ENCODE peak calls at places on chromosomes 12 and 14, in five cellular contexts. R is AG04450; M is dorsolateral prefrontal cortex; P is CD8-positive, alpha-beta memory T cell; Z is Peyer's patch. N is an unnamed sample.

GRCh38 chr14:77053046-77053841 is 24.7 kb upstream of the IRF2BPL start:
- DNase-seq in R (no peak), M (peak), P (peak), Z (peak), N (peak)

GRCh38 chr12:106387847-106388246 is 30.3 kb downstream of the POLR3B start:
- DNase-seq in R (no peak), M (no peak), P (no peak), Z (no peak), N (no peak)

GRCh38 chr12:93107514-93107942 is 178.4 kb upstream of the EEA1 start:
- DNase-seq in R (no peak), M (no peak), P (no peak), Z (no peak), N (no peak)

GRCh38 chr12:2298556-2299195 is 245.9 kb downstream of the CACNA1C start:
- DNase-seq in R (no peak), M (no peak), P (no peak), Z (no peak), N (no peak)

GRCh38 chr12:52007982-52008510 is 1.3 kb downstream of the TAMALIN start:
- DNase-seq in R (no peak), M (no peak), P (no peak), Z (no peak), N (no peak)

GRCh38 chr14:51828017-51828797 is 32.2 kb upstream of the GNG2 start:
- DNase-seq in R (no peak), M (peak), P (peak), Z (no peak), N (peak)

GRCh38 chr14:40197344-40197743 is 765.1 kb upstream of the FBXO33 start:
- DNase-seq in R (no peak), M (no peak), P (no peak), Z (no peak), N (no peak)

GRCh38 chr12:111174283-111175108 is 194.4 kb downstream of the PHETA1 start:
- DNase-seq in R (no peak), M (no peak), P (peak), Z (no peak), N (no peak)

GRCh38 chr14:85415015-85415712 is 114.8 kb upstream of the FLRT2 start:
- DNase-seq in R (peak), M (no peak), P (no peak), Z (no peak), N (no peak)

GRCh38 chr14:32648434-32648833 is 290.2 kb upstream of the NPAS3 start:
- DNase-seq in R (peak), M (no peak), P (no peak), Z (no peak), N (no peak)

GRCh38 chr14:21711360-21711961 is 37.8 kb upstream of the OR4E1 start:
- DNase-seq in R (no peak), M (no peak), P (peak), Z (no peak), N (no peak)

GRCh38 chr14:57418999-57419398 is 28.6 kb downstream of the NAA30 start:
- DNase-seq in R (no peak), M (no peak), P (no peak), Z (no peak), N (no peak)

GRCh38 chr12:121095544-121096198 is 37.0 kb upstream of the P2RX7 start:
- DNase-seq in R (peak), M (peak), P (peak), Z (peak), N (peak)

GRCh38 chr12:52874573-52875435 is 26.0 kb upstream of the KRT78 start:
- DNase-seq in R (no peak), M (no peak), P (no peak), Z (no peak), N (no peak)

GRCh38 chr12:29533815-29534489 is 36.5 kb upstream of the OVCH1 start:
- DNase-seq in R (no peak), M (no peak), P (no peak), Z (no peak), N (no peak)

GRCh38 chr12:9870311-9870866 is 1.2 kb upstream of the CLEC2B start:
- DNase-seq in R (no peak), M (no peak), P (peak), Z (no peak), N (no peak)

GRCh38 chr12:113860059-113860820 is 105.9 kb downstream of the RBM19 start:
- DNase-seq in R (no peak), M (no peak), P (no peak), Z (no peak), N (no peak)

GRCh38 chr14:104678346-104678745 is 11.1 kb upstream of the INF2 start:
- DNase-seq in R (no peak), M (peak), P (no peak), Z (no peak), N (no peak)

GRCh38 chr12:80877706-80878384 is 59.9 kb downstream of the LIN7A start:
- DNase-seq in R (no peak), M (no peak), P (no peak), Z (no peak), N (no peak)

GRCh38 chr12:99059824-99060526 is 414.9 kb downstream of the APAF1 start:
- DNase-seq in R (no peak), M (no peak), P (no peak), Z (no peak), N (no peak)

GRCh38 chr14:61528591-61529021 is 166.7 kb upstream of the HIF1A start:
- DNase-seq in R (peak), M (no peak), P (no peak), Z (no peak), N (no peak)

GRCh38 chr12:26699237-26699636 is 133.8 kb downstream of the ITPR2 start:
- DNase-seq in R (no peak), M (no peak), P (no peak), Z (no peak), N (no peak)

GRCh38 chr12:124403273-124403672 is 108.4 kb downstream of the RFLNA start:
- DNase-seq in R (no peak), M (no peak), P (no peak), Z (no peak), N (no peak)

GRCh38 chr12:76519538-76519937 is 40.0 kb downstream of the OSBPL8 start:
- DNase-seq in R (no peak), M (no peak), P (no peak), Z (no peak), N (no peak)

GRCh38 chr12:127485528-127485927 is 781.4 kb upstream of the TMEM132C start:
- DNase-seq in R (peak), M (peak), P (no peak), Z (no peak), N (no peak)

GRCh38 chr14:34018564-34019244 is 67.8 kb upstream of the EGLN3 start:
- DNase-seq in R (no peak), M (no peak), P (peak), Z (no peak), N (no peak)

GRCh38 chr12:69415471-69416275 is 54.5 kb upstream of the FRS2 start:
- DNase-seq in R (peak), M (no peak), P (no peak), Z (no peak), N (no peak)

GRCh38 chr12:70826156-70826555 is 94.4 kb downstream of the PTPRR start:
- DNase-seq in R (no peak), M (no peak), P (no peak), Z (no peak), N (no peak)

GRCh38 chr14:61091657-61092273 is 110.7 kb downstream of the SLC38A6 start:
- DNase-seq in R (no peak), M (no peak), P (no peak), Z (no peak), N (no peak)

DNA sequence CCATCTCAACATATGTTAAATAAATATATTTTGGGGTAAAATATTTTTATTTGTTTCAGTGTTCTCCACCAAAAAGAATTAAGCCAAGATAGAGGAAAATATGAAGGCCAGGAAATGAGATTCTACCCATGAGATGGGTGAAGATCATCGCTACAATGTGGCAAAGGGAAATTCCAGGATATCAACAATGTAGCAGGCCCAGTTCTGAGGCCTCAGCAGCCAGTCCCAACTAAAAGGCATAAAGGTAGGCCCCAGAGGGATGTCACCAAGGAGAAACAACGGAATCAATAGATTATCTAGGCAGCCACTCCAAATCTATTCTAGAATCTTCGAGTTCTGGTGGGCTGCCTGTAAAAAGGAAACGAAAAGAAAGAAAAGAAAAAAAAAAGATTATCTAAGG is 33.0 kb upstream of the MMP19 start:
- DNase-seq in R (no peak), M (no peak), P (no peak), Z (no peak), N (no peak)
- H3K27ac ChIP-seq in R (no peak), M (peak), P (no peak), Z (no peak), N (no peak)

DNA sequence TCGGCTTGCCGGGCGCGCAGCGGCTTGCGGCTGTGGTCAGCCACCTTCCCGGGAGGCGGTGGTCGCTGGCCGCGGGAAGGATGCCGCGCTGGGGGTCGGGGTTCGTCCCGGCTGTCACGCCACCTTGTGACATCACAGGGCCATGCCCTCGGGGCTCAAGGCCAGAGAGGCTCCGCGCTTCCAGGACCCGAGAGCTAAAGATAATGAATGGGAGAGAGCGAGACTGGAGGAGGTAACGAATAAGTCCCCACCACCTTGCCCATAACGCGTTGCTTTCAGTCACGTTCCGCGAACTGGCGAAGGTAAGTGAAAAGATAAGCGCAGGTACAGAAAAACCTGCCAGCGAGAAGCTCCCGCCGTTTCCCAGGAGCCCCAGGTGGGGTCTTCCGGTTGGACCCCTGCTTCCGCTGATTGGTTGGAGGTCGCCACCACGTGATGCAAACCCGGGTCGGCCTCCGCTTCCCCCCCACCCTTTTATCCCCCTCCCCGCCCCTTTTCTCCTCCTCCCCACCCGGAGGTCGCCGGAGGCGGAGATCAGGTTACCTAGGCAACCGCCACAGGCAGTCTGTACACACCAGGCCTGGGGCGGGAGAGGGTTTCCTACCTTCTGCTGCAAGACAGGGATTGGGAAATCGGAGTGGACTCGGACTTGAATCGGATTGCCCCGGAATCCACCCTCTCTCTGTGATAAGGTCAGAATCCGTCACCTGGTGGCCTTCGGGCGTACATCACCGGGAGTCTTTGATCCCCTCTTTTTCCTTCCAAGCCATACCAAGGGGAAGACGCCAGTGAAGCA is at the start of gene LRRC9:
- DNase-seq in R (no peak), M (peak), P (peak), Z (peak), N (no peak)
- H3K4me3 ChIP-seq in R (peak), M (peak), P (no peak), Z (peak), N (peak)

GRCh38 chr14:54737132-54737711 is 165.4 kb downstream of the GCH1 start:
- DNase-seq in R (no peak), M (no peak), P (no peak), Z (no peak), N (no peak)
- H3K27ac ChIP-seq in R (no peak), M (no peak), P (no peak), Z (no peak), N (no peak)

GRCh38 chr12:89379100-89379838 is 27.0 kb upstream of the DUSP6 start:
- DNase-seq in R (no peak), M (no peak), P (no peak), Z (no peak), N (no peak)
- H3K4me3 ChIP-seq in R (no peak), M (no peak), P (no peak), Z (no peak), N (no peak)

DNA sequence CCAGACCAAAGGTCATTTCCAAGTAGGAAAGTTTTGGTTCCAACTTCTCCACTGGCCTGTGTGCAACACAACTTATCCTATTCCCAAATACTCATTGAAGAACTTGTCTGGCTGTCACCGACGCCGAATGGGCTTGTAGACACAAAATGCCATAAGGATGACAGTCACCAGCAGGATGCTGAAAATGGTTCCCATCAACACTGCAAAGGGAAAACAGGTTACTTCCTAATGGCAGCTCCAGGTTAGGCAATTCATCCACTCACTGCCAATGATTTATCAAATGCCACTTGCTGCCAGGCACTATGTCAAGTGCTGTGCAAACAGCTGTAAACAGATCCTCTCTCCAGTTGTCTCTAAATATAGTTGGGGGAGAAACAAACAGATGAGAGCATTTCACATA is 6.1 kb downstream of the C12orf76 start:
- DNase-seq in R (no peak), M (no peak), P (no peak), Z (no peak), N (no peak)
- H3K27ac ChIP-seq in R (no peak), M (peak), P (no peak), Z (no peak), N (no peak)

DNA sequence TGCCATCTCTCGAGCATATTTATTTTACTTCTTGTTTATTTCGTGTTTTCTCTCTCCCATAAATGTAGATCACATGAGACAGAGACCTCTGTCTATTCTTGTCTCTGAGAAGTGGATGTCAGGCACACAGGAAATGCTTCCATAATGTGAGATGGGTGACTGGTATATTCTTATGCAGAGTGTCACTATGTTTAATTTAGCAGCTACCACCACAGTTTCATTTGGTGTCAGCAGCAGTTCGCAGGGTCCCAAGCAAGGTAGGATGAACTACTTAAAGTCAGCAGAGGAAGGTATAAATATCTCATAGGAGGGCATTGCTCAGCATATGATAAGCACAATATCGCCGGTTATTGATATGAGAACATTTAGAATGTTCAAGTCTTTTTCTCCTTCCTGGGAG is 180.9 kb upstream of the CNTN1 start:
- DNase-seq in R (no peak), M (no peak), P (no peak), Z (no peak), N (no peak)
- H3K4me3 ChIP-seq in R (no peak), M (no peak), P (no peak), Z (no peak), N (no peak)

GRCh38 chr12:116372815-116373214 is 95.3 kb upstream of the MED13L start:
- DNase-seq in R (no peak), M (no peak), P (no peak), Z (no peak), N (no peak)
- H3K27ac ChIP-seq in R (no peak), M (no peak), P (no peak), Z (no peak), N (no peak)

DNA sequence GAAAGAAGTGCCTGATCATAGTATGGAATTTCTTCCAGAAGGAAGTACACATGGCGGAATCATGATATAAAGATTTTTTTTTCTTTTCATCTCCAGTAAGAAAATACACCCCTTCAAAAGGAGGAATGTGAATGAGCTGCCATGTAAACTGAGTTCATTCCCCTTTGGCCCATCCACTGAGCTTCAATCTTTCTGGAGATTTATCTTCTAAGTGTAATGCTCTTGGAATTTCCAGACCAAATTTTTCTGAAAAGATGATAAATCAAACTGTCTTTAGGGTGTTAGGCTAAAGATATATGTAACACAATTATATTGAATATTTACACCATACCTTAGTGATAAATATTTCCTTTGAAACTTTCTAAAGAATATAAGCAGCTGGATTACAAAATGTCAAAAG is 5.2 kb downstream of the DCN start:
- DNase-seq in R (no peak), M (no peak), P (no peak), Z (no peak), N (no peak)
- H3K4me3 ChIP-seq in R (peak), M (no peak), P (no peak), Z (peak), N (no peak)

DNA sequence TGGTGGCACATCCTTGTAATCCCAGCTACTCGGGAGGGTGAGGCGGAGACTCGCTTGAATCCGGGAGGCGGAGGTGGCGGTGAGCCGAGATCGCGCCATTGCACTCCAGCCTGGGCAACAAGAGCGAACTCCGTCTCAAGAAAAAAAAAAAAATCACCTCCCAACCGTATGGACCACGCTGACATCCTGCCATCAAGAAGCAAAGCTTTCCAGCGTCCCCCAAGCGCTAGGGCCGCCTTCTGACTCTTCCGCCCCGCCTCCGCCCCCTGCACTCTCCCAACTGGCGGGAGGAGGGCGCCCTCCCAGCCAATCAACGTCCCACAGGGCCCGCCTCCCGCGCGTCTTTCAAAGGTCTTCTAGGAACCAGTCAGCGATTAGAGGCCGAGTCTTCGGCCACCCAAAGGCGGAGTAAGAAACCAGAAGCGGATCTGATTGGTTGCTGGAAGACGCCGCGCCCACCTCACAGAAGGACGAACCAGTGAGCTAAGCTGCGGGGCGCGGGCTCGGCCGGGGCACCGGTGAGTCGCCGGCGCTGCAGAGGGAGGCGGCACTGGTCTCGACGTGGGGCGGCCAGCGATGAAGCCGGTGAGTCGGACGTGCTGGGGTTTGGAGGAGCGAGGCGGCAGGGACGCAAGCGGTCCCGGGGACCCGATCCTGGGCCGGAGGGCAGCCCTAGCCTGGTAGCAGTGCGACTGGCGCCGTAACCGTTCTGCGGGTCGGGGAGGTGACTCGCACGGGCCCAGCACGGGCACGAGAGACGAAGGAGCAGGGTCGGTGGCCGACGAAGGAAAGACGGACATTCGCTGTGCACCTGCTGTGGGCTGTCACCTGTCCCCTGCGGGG is at the start of gene CDKN3:
- DNase-seq in R (peak), M (peak), P (peak), Z (peak), N (peak)
- H3K27ac ChIP-seq in R (peak), M (no peak), P (peak), Z (peak), N (no peak)

N was measured in effector memory CD4-positive, alpha-beta T cell.